ENCODE peak calls at places on chromosomes 7 and 10, in five cellular contexts. One of them, this sample, is unnamed. For H3K36me3, the result is how much of the 10 kb centered on the place peaks cover.

GRCh38 chr10:59387951-59388431 is 25.6 kb upstream of the FAM13C start:
- DNase-seq in uterus: no peak
- DNase-seq in mammary epithelial cell: peak
- DNase-seq in Peyer's patch: no peak
- DNase-seq in psoas muscle: no peak
- DNase-seq in this sample: no peak

GRCh38 chr10:3769511-3769910 is 15.5 kb downstream of the KLF6 start:
- DNase-seq in uterus: peak
- DNase-seq in Peyer's patch: no peak
- DNase-seq in psoas muscle: no peak
- DNase-seq in mammary epithelial cell: no peak
- DNase-seq in this sample: no peak

GRCh38 chr10:11009471-11010308 is 8.0 kb upstream of the CELF2 start:
- DNase-seq in uterus: no peak
- DNase-seq in mammary epithelial cell: no peak
- DNase-seq in Peyer's patch: no peak
- DNase-seq in psoas muscle: no peak
- DNase-seq in this sample: no peak

GRCh38 chr7:130141161-130141857 is 63.9 kb downstream of the TMEM209 start:
- DNase-seq in uterus: peak
- DNase-seq in mammary epithelial cell: no peak
- DNase-seq in Peyer's patch: peak
- DNase-seq in psoas muscle: peak
- DNase-seq in this sample: peak

GRCh38 chr10:35211390-35211789 is 84.7 kb downstream of the CREM start:
- DNase-seq in psoas muscle: no peak
- DNase-seq in Peyer's patch: no peak
- DNase-seq in mammary epithelial cell: no peak
- DNase-seq in uterus: no peak
- DNase-seq in this sample: no peak

GRCh38 chr7:22356855-22357310 is at the start of gene RAPGEF5:
- DNase-seq in mammary epithelial cell: peak
- DNase-seq in psoas muscle: no peak
- DNase-seq in Peyer's patch: peak
- DNase-seq in uterus: no peak
- DNase-seq in this sample: peak

GRCh38 chr7:119046068-119046467 is 821.6 kb downstream of the ANKRD7 start:
- DNase-seq in mammary epithelial cell: no peak
- DNase-seq in uterus: no peak
- DNase-seq in psoas muscle: no peak
- DNase-seq in Peyer's patch: no peak
- DNase-seq in this sample: no peak

GRCh38 chr10:17974505-17974904 is 22.8 kb downstream of the SLC39A12 start:
- DNase-seq in mammary epithelial cell: no peak
- DNase-seq in psoas muscle: no peak
- DNase-seq in Peyer's patch: no peak
- DNase-seq in uterus: no peak
- DNase-seq in this sample: no peak

GRCh38 chr10:63430091-63430998 is 35.4 kb downstream of the JMJD1C start:
- DNase-seq in mammary epithelial cell: peak
- DNase-seq in Peyer's patch: no peak
- DNase-seq in psoas muscle: no peak
- DNase-seq in uterus: no peak
- DNase-seq in this sample: no peak

GRCh38 chr7:1490837-1491236 is 13.4 kb downstream of the INTS1 start:
- DNase-seq in mammary epithelial cell: no peak
- DNase-seq in Peyer's patch: no peak
- DNase-seq in uterus: no peak
- DNase-seq in psoas muscle: no peak
- DNase-seq in this sample: no peak
- H3K36me3 ChIP-seq in mammary epithelial cell: under half
- H3K36me3 ChIP-seq in Peyer's patch: under half
- H3K36me3 ChIP-seq in uterus: under half
- H3K36me3 ChIP-seq in psoas muscle: half or more
- H3K36me3 ChIP-seq in this sample: under half

DNA sequence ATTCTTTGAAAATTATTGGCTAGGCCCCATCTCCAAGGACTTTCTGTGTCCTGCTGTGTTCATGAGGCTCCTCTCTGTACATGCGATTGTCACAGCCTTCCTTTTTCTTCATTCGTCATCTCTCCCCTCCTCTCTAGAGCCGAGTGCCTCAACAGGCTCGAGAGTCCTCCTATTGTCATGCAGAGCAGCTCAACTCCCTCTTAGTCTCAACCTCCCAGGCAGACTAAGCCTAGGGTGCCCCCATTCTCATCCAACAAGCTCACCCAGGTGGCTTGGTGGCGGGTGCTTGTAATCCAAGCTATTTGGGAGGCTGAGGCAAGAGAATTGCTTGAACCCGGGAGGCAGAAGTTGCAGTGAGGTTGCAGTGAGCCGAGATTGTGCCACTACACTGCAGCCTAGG is 35.1 kb upstream of the SAMD8 start:
- DNase-seq in mammary epithelial cell: no peak
- DNase-seq in uterus: no peak
- DNase-seq in psoas muscle: no peak
- DNase-seq in Peyer's patch: no peak
- DNase-seq in this sample: no peak
- H3K36me3 ChIP-seq in mammary epithelial cell: under half
- H3K36me3 ChIP-seq in uterus: under half
- H3K36me3 ChIP-seq in psoas muscle: under half
- H3K36me3 ChIP-seq in Peyer's patch: under half
- H3K36me3 ChIP-seq in this sample: under half

GRCh38 chr7:102104245-102104644 is 182.4 kb upstream of the SH2B2 start:
- DNase-seq in psoas muscle: no peak
- DNase-seq in mammary epithelial cell: no peak
- DNase-seq in uterus: no peak
- DNase-seq in Peyer's patch: no peak
- DNase-seq in this sample: no peak
- H3K36me3 ChIP-seq in psoas muscle: half or more
- H3K36me3 ChIP-seq in mammary epithelial cell: under half
- H3K36me3 ChIP-seq in uterus: under half
- H3K36me3 ChIP-seq in Peyer's patch: under half
- H3K36me3 ChIP-seq in this sample: under half

GRCh38 chr7:151215396-151215795 is 5.1 kb upstream of the H2BK1 start:
- DNase-seq in mammary epithelial cell: no peak
- DNase-seq in uterus: no peak
- DNase-seq in psoas muscle: no peak
- DNase-seq in Peyer's patch: no peak
- DNase-seq in this sample: no peak

GRCh38 chr7:151213826-151214225 is 3.5 kb upstream of the H2BK1 start:
- DNase-seq in uterus: no peak
- DNase-seq in mammary epithelial cell: no peak
- DNase-seq in psoas muscle: no peak
- DNase-seq in Peyer's patch: no peak
- DNase-seq in this sample: no peak

GRCh38 chr7:151223728-151224127 is 3.3 kb downstream of the ABCF2 start:
- DNase-seq in uterus: no peak
- DNase-seq in psoas muscle: no peak
- DNase-seq in mammary epithelial cell: no peak
- DNase-seq in Peyer's patch: no peak
- DNase-seq in this sample: no peak

GRCh38 chr7:151212626-151213025 is 2.3 kb upstream of the H2BK1 start:
- DNase-seq in uterus: no peak
- DNase-seq in psoas muscle: no peak
- DNase-seq in mammary epithelial cell: no peak
- DNase-seq in Peyer's patch: no peak
- DNase-seq in this sample: no peak

DNA sequence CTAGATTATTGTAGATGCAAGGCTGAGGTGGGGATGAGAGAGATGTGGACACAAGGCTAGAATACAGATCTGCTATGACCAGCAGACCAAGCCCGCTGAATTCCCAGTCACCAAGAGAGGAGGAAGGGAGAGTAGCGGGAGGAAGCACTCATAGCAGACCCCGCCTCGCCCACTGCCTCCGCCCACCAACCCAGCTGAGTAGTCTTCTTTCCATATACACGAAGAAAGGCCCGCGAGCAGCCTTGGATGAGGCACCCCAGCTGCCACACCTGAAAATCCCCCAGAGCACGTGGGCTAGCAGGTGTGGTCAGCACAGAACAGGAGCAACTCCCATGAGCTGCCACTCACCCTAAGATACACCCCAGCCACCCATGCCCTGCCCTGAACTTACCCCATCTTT is 7.9 kb upstream of the H2BK1 start:
- DNase-seq in psoas muscle: no peak
- DNase-seq in uterus: no peak
- DNase-seq in Peyer's patch: no peak
- DNase-seq in mammary epithelial cell: no peak
- DNase-seq in this sample: no peak
- H3K36me3 ChIP-seq in psoas muscle: half or more
- H3K36me3 ChIP-seq in uterus: under half
- H3K36me3 ChIP-seq in Peyer's patch: under half
- H3K36me3 ChIP-seq in mammary epithelial cell: under half
- H3K36me3 ChIP-seq in this sample: under half

DNA sequence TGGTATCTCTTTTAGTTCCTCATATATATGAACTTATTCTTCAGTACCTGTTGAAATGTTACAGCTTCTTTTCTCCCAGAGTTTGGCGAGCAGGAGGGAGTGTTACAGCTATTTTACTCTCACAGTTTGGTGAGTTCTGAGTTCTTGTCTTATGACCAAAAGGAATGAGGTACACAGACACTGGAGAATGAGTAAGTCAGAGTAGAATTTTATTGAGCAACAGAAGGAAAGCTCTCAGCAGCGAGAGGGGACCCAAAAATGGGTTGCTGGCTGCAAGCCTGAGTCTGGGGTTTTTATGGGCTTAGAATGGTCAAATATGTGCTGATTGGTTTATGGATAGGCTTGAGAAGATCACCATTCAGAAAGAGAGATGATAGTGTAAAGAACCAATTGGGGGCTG is 175.2 kb downstream of the CDK14 start:
- DNase-seq in uterus: no peak
- DNase-seq in Peyer's patch: no peak
- DNase-seq in psoas muscle: no peak
- DNase-seq in mammary epithelial cell: peak
- DNase-seq in this sample: no peak
- H3K36me3 ChIP-seq in uterus: under half
- H3K36me3 ChIP-seq in Peyer's patch: under half
- H3K36me3 ChIP-seq in psoas muscle: under half
- H3K36me3 ChIP-seq in mammary epithelial cell: under half
- H3K36me3 ChIP-seq in this sample: under half

GRCh38 chr7:72078301-72078700 is 333.8 kb downstream of the CALN1 start:
- DNase-seq in uterus: no peak
- DNase-seq in mammary epithelial cell: no peak
- DNase-seq in Peyer's patch: no peak
- DNase-seq in psoas muscle: no peak
- DNase-seq in this sample: no peak
- H3K36me3 ChIP-seq in uterus: under half
- H3K36me3 ChIP-seq in mammary epithelial cell: under half
- H3K36me3 ChIP-seq in Peyer's patch: under half
- H3K36me3 ChIP-seq in psoas muscle: under half
- H3K36me3 ChIP-seq in this sample: under half

This sample was measured in right lobe of liver.